ENCODE peak calls at places on chromosomes 13 and 19, in eight cellular contexts. C is effector CD4-positive, alpha-beta T cell; F is endothelial cell of umbilical vein; X is left colon; B is choroid plexus epithelial cell; O is head of caudate nucleus; V is NCI-H510A treated with DMSO at 0.1 percent for 48 hours; H is left lung. A is an unnamed sample.

GRCh38 chr19:17766543-17767131 is 15.4 kb downstream of the FCHO1 start:
- DNase-seq in C (no peak), F (peak), X (peak), B (peak), O (peak), V (peak), H (peak), A (peak)

GRCh38 chr19:48856921-48857320 is 11.5 kb downstream of the PLEKHA4 start:
- DNase-seq in C (no peak), F (no peak), X (no peak), B (no peak), O (no peak), V (no peak), H (no peak), A (no peak)

GRCh38 chr19:53647350-53647749 is 15.6 kb downstream of the DPRX start:
- DNase-seq in C (no peak), F (no peak), X (no peak), B (no peak), O (no peak), V (no peak), H (no peak), A (no peak)

GRCh38 chr13:47555235-47555634 is 445.8 kb downstream of the SUCLA2 start:
- DNase-seq in C (no peak), F (no peak), X (no peak), B (peak), O (no peak), V (no peak), H (no peak), A (no peak)

GRCh38 chr13:106657104-106657503 is 89.2 kb upstream of the ARGLU1 start:
- DNase-seq in C (no peak), F (no peak), X (no peak), B (no peak), O (no peak), V (no peak), H (no peak), A (no peak)

GRCh38 chr13:75492389-75492788 is 10.4 kb upstream of the TBC1D4 start:
- DNase-seq in C (no peak), F (no peak), X (no peak), B (peak), O (no peak), V (no peak), H (no peak), A (no peak)

GRCh38 chr19:55646889-55647731 is 902 bp upstream of the CCDC106 start:
- DNase-seq in C (no peak), F (no peak), X (no peak), B (no peak), O (no peak), V (no peak), H (peak), A (no peak)

GRCh38 chr19:10719466-10719961 is 1.6 kb downstream of the DNM2 start:
- DNase-seq in C (no peak), F (no peak), X (peak), B (no peak), O (no peak), V (no peak), H (no peak), A (no peak)

GRCh38 chr13:75334634-75335447 is 147.1 kb downstream of the TBC1D4 start:
- DNase-seq in C (no peak), F (no peak), X (no peak), B (no peak), O (no peak), V (no peak), H (peak), A (no peak)

GRCh38 chr13:45198041-45198440 is 2.8 kb downstream of the KCTD4 start:
- DNase-seq in C (no peak), F (no peak), X (no peak), B (no peak), O (no peak), V (no peak), H (no peak), A (no peak)

GRCh38 chr13:112888238-112889111 is 80.5 kb upstream of the MCF2L start:
- DNase-seq in C (no peak), F (no peak), X (no peak), B (no peak), O (no peak), V (no peak), H (peak), A (no peak)

GRCh38 chr19:3976495-3977241 is 5.8 kb upstream of the DAPK3 start:
- DNase-seq in C (no peak), F (no peak), X (peak), B (no peak), O (no peak), V (no peak), H (no peak), A (no peak)

GRCh38 chr19:40607311-40607871 is 6.2 kb downstream of the LTBP4 start:
- DNase-seq in C (no peak), F (no peak), X (peak), B (no peak), O (no peak), V (no peak), H (peak), A (no peak)

GRCh38 chr19:32224371-32225244 is 120.8 kb upstream of the ZNF507 start:
- DNase-seq in C (peak), F (peak), X (peak), B (peak), O (peak), V (peak), H (peak), A (peak)

GRCh38 chr13:44434441-44435141 is 61.0 kb downstream of the SERP2 start:
- DNase-seq in C (no peak), F (no peak), X (peak), B (no peak), O (peak), V (no peak), H (no peak), A (no peak)

GRCh38 chr19:3017923-3018322 is 11.2 kb downstream of the TLE2 start:
- DNase-seq in C (no peak), F (no peak), X (no peak), B (no peak), O (no peak), V (no peak), H (no peak), A (no peak)

GRCh38 chr19:54469496-54469934 is 3.6 kb downstream of the CDC42EP5 start:
- DNase-seq in C (no peak), F (peak), X (peak), B (no peak), O (no peak), V (no peak), H (no peak), A (no peak)

GRCh38 chr13:96946709-96947311 is 47.5 kb downstream of the OXGR1 start:
- DNase-seq in C (no peak), F (no peak), X (peak), B (no peak), O (no peak), V (no peak), H (no peak), A (no peak)

GRCh38 chr13:20127563-20128458 is 33.0 kb downstream of the GJA3 start:
- DNase-seq in C (no peak), F (peak), X (peak), B (peak), O (peak), V (no peak), H (peak), A (peak)

GRCh38 chr19:10690351-10690781 is 10.9 kb upstream of the QTRT1 start:
- DNase-seq in C (no peak), F (no peak), X (no peak), B (peak), O (no peak), V (no peak), H (no peak), A (no peak)

GRCh38 chr19:7478173-7478842 is 10.5 kb downstream of the PEX11G start:
- DNase-seq in C (no peak), F (no peak), X (no peak), B (no peak), O (no peak), V (no peak), H (no peak), A (peak)

GRCh38 chr19:50646074-50646807 is 3.0 kb upstream of the C19orf81 start:
- DNase-seq in C (no peak), F (no peak), X (no peak), B (peak), O (no peak), V (no peak), H (no peak), A (no peak)

GRCh38 chr19:40147693-40148347 is 43.4 kb upstream of the MAP3K10 start:
- DNase-seq in C (no peak), F (peak), X (no peak), B (peak), O (no peak), V (no peak), H (no peak), A (no peak)

GRCh38 chr13:100983111-100983510 is 308.5 kb upstream of the TMTC4 start:
- DNase-seq in C (no peak), F (no peak), X (no peak), B (no peak), O (no peak), V (no peak), H (no peak), A (no peak)

GRCh38 chr19:28482221-28482620 is 730.7 kb downstream of the UQCRFS1 start:
- DNase-seq in C (no peak), F (no peak), X (no peak), B (peak), O (peak), V (no peak), H (no peak), A (no peak)

GRCh38 chr13:110228936-110229904 is 77.7 kb downstream of the COL4A1 start:
- DNase-seq in C (no peak), F (no peak), X (no peak), B (peak), O (no peak), V (no peak), H (no peak), A (no peak)

GRCh38 chr13:52848455-52849190 is at the start of gene PCDH8:
- DNase-seq in C (no peak), F (no peak), X (peak), B (no peak), O (peak), V (peak), H (peak), A (no peak)

GRCh38 chr19:40609561-40610395 is 8.6 kb downstream of the LTBP4 start:
- DNase-seq in C (peak), F (peak), X (peak), B (peak), O (peak), V (no peak), H (peak), A (peak)